ENCODE peak calls at places on chromosomes 4 and X, in ten cellular contexts. X is GM12891, Q is GM20000, N is 8988T, W is SJCRH30, L is cardiac septum, A is NCI-H1092 treated with DMSO at 0.1 percent for 48 hours, E is SK-MEL-5, G is NAMALWA, O is amniotic stem cell. K is an unnamed sample.

GRCh38 chr4:98602270-98602669 is 56.1 kb downstream of the TSPAN5 start:
- DNase-seq in X (no peak), Q (no peak), N (no peak), W (no peak), L (no peak), A (no peak), E (no peak), G (no peak), O (no peak), K (no peak)

GRCh38 chr4:124427095-124427767 is 285.3 kb downstream of the ANKRD50 start:
- DNase-seq in X (no peak), Q (no peak), N (no peak), W (no peak), L (no peak), A (no peak), E (no peak), G (no peak), O (no peak), K (peak; percentile 48)

GRCh38 chrX:69759921-69760625 is 144.2 kb downstream of the EDA start:
- DNase-seq in X (no peak), Q (no peak), N (no peak), W (no peak), L (no peak), A (no peak), E (peak; percentile 62), G (no peak), O (no peak), K (no peak)

GRCh38 chr4:137610960-137611359 is 78.7 kb upstream of the PCDH18 start:
- DNase-seq in X (no peak), Q (no peak), N (no peak), W (no peak), L (no peak), A (no peak), E (peak; percentile 48), G (peak; percentile 28), O (no peak), K (no peak)

GRCh38 chr4:1711055-1711905 is 839 bp downstream of the SLBP start:
- DNase-seq in X (no peak), Q (no peak), N (peak; percentile 53), W (peak; percentile 46), L (peak; percentile 87), A (peak; percentile 36), E (peak; percentile 38), G (peak; percentile 47), O (peak; percentile 21), K (peak; percentile 57)

GRCh38 chr4:175469519-175469918 is 342.5 kb downstream of the GPM6A start:
- DNase-seq in X (no peak), Q (no peak), N (no peak), W (no peak), L (no peak), A (no peak), E (no peak), G (no peak), O (peak; percentile 15), K (no peak)

GRCh38 chr4:111697176-111697962 is 447.9 kb upstream of the FAM241A start:
- DNase-seq in X (no peak), Q (no peak), N (no peak), W (no peak), L (no peak), A (no peak), E (no peak), G (no peak), O (no peak), K (no peak)

GRCh38 chr4:36785965-36786364 is 458.6 kb upstream of the NWD2 start:
- DNase-seq in X (no peak), Q (no peak), N (no peak), W (no peak), L (no peak), A (no peak), E (no peak), G (no peak), O (no peak), K (no peak)

GRCh38 chr4:76781698-76782595 is 116.0 kb downstream of the SOWAHB start:
- DNase-seq in X (no peak), Q (peak; percentile 47), N (no peak), W (peak; percentile 89), L (no peak), A (no peak), E (no peak), G (no peak), O (peak; percentile 74), K (no peak)

GRCh38 chr4:81457345-81457744 is 14.4 kb downstream of the RASGEF1B start:
- DNase-seq in X (no peak), Q (no peak), N (no peak), W (no peak), L (no peak), A (no peak), E (no peak), G (no peak), O (no peak), K (no peak)

GRCh38 chr4:183362916-183363542 is 40.8 kb upstream of the CLDN24 start:
- DNase-seq in X (no peak), Q (no peak), N (peak; percentile 42), W (no peak), L (no peak), A (no peak), E (peak; percentile 59), G (no peak), O (no peak), K (no peak)

GRCh38 chr4:151182455-151182854 is 83.0 kb downstream of the RPS3A start:
- DNase-seq in X (no peak), Q (no peak), N (no peak), W (no peak), L (no peak), A (no peak), E (no peak), G (no peak), O (no peak), K (no peak)

GRCh38 chr4:81923140-81923539 is 450.7 kb downstream of the HNRNPD start:
- DNase-seq in X (no peak), Q (no peak), N (no peak), W (no peak), L (no peak), A (no peak), E (no peak), G (no peak), O (no peak), K (no peak)

GRCh38 chr4:105725623-105726022 is 17.0 kb downstream of the GSTCD start:
- DNase-seq in X (no peak), Q (no peak), N (no peak), W (no peak), L (no peak), A (no peak), E (no peak), G (no peak), O (no peak), K (no peak)

GRCh38 chrX:80879916-80880315 is 70.2 kb upstream of the BRWD3 start:
- DNase-seq in X (no peak), Q (no peak), N (no peak), W (no peak), L (no peak), A (no peak), E (no peak), G (no peak), O (no peak), K (no peak)

GRCh38 chr4:84578540-84579409 is 4.2 kb upstream of the CDS1 start:
- DNase-seq in X (no peak), Q (no peak), N (no peak), W (peak; percentile 27), L (no peak), A (peak; percentile 6), E (peak; percentile 55), G (peak; percentile 49), O (peak; percentile 60), K (peak; percentile 61)

GRCh38 chr4:140186651-140187315 is 32.8 kb upstream of the MAML3 start:
- DNase-seq in X (no peak), Q (no peak), N (no peak), W (no peak), L (no peak), A (no peak), E (no peak), G (no peak), O (no peak), K (peak; percentile 93)

GRCh38 chrX:120677017-120677652 is 47.3 kb upstream of the C1GALT1C1 start:
- DNase-seq in X (no peak), Q (no peak), N (no peak), W (no peak), L (no peak), A (no peak), E (no peak), G (no peak), O (no peak), K (no peak)

GRCh38 chr4:107838138-107838618 is 13.4 kb downstream of the SGMS2 start:
- DNase-seq in X (no peak), Q (no peak), N (no peak), W (no peak), L (no peak), A (no peak), E (no peak), G (no peak), O (no peak), K (no peak)

GRCh38 chr4:6557856-6558255 is 17.1 kb upstream of the MAN2B2 start:
- DNase-seq in X (no peak), Q (no peak), N (no peak), W (no peak), L (no peak), A (no peak), E (no peak), G (no peak), O (no peak), K (no peak)

GRCh38 chr4:60422440-60422839 is 777.7 kb upstream of the ADGRL3 start:
- DNase-seq in X (no peak), Q (no peak), N (no peak), W (no peak), L (no peak), A (no peak), E (no peak), G (no peak), O (no peak), K (no peak)

GRCh38 chr4:1550122-1551070 is 133.7 kb downstream of the FAM53A start:
- DNase-seq in X (no peak), Q (no peak), N (no peak), W (no peak), L (no peak), A (no peak), E (no peak), G (no peak), O (no peak), K (no peak)

GRCh38 chrX:154840856-154841255 is 6.4 kb upstream of the SMIM9 start:
- DNase-seq in X (no peak), Q (peak; percentile 29), N (no peak), W (no peak), L (no peak), A (peak; percentile 56), E (peak; percentile 60), G (peak; percentile 66), O (no peak), K (peak; percentile 57)

GRCh38 chr4:79014230-79014629 is 75.0 kb upstream of the PAQR3 start:
- DNase-seq in X (no peak), Q (no peak), N (no peak), W (no peak), L (no peak), A (no peak), E (no peak), G (no peak), O (no peak), K (no peak)

GRCh38 chr4:74423101-74423500 is 21.8 kb upstream of the AREG start:
- DNase-seq in X (no peak), Q (no peak), N (no peak), W (no peak), L (no peak), A (no peak), E (no peak), G (no peak), O (no peak), K (peak; percentile 76)

GRCh38 chr4:156778093-156778492 is 193.5 kb downstream of the PDGFC start:
- DNase-seq in X (no peak), Q (no peak), N (no peak), W (no peak), L (no peak), A (no peak), E (no peak), G (no peak), O (no peak), K (no peak)

GRCh38 chr4:114264877-114265291 is 285.4 kb upstream of the ARSJ start:
- DNase-seq in X (no peak), Q (no peak), N (no peak), W (no peak), L (no peak), A (no peak), E (peak; percentile 26), G (no peak), O (no peak), K (no peak)

GRCh38 chrX:133151320-133151719 is 54.4 kb upstream of the USP26 start:
- DNase-seq in X (no peak), Q (no peak), N (no peak), W (no peak), L (no peak), A (no peak), E (no peak), G (no peak), O (no peak), K (no peak)